ENCODE peak calls at places on chromosomes 12 and 14, in seven cellular contexts. T is HFF-Myc, B is dorsolateral prefrontal cortex, Q is fibroblast of pulmonary artery, Y is transverse colon, S is HCT116, O is fibroblast of lung. J is an unnamed sample.

GRCh38 chr14:24098229-24098926 is 4.3 kb downstream of the PCK2 start:
- DNase-seq in Y (no peak), S (no peak), Q (no peak), O (no peak), B (no peak), T (no peak), J (no peak)

GRCh38 chr12:48389409-48389808 is 38.7 kb upstream of the ZNF641 start:
- DNase-seq in S (no peak), Y (no peak), O (no peak), Q (no peak), B (no peak), T (no peak), J (no peak)

GRCh38 chr12:97173672-97174385 is 266.8 kb downstream of the NEDD1 start:
- DNase-seq in Y (no peak), S (no peak), T (no peak), B (no peak), O (no peak), Q (no peak), J (no peak)

GRCh38 chr12:128818065-128819022 is 5.4 kb downstream of the SLC15A4 start:
- DNase-seq in S (no peak), B (no peak), O (peak), Q (peak), Y (no peak), T (no peak), J (no peak)

GRCh38 chr14:74255281-74255680 is 16.0 kb downstream of the VSX2 start:
- DNase-seq in Q (no peak), B (no peak), S (no peak), T (no peak), Y (no peak), O (no peak), J (no peak)

GRCh38 chr14:69712637-69713088 is 54.3 kb upstream of the SRSF5 start:
- DNase-seq in B (no peak), Y (peak), O (no peak), T (no peak), Q (no peak), S (no peak), J (peak)

GRCh38 chr14:30125322-30125944 is 197.8 kb upstream of the PRKD1 start:
- DNase-seq in O (no peak), Q (no peak), S (no peak), B (no peak), Y (no peak), T (no peak), J (no peak)

GRCh38 chr12:27733052-27733656 is 22.5 kb downstream of the MRPS35 start:
- DNase-seq in S (no peak), O (peak), Y (peak), Q (peak), T (no peak), B (peak), J (no peak)

GRCh38 chr12:22687677-22688076 is 62.7 kb downstream of the ETNK1 start:
- DNase-seq in T (no peak), Y (no peak), B (no peak), Q (peak), O (peak), S (no peak), J (no peak)

GRCh38 chr14:34050606-34051005 is 99.7 kb upstream of the EGLN3 start:
- DNase-seq in B (no peak), Y (no peak), T (no peak), S (no peak), O (no peak), Q (no peak), J (no peak)

GRCh38 chr14:52265248-52265647 is 2.2 kb upstream of the PTGDR start:
- DNase-seq in S (no peak), O (no peak), B (no peak), Y (no peak), T (no peak), Q (no peak), J (no peak)

GRCh38 chr12:6538420-6539275 is 4.3 kb downstream of the GAPDH start:
- DNase-seq in Y (no peak), S (no peak), T (no peak), O (no peak), B (no peak), Q (no peak), J (no peak)

GRCh38 chr12:47739959-47740358 is 14.7 kb upstream of the ENDOU start:
- DNase-seq in T (no peak), S (no peak), B (no peak), Y (peak), O (no peak), Q (no peak), J (no peak)

GRCh38 chr12:72346331-72346944 is 74.3 kb downstream of the TRHDE start:
- DNase-seq in Q (peak), S (peak), O (peak), T (peak), Y (peak), B (peak), J (peak)

GRCh38 chr12:94725375-94726168 is 75.2 kb upstream of the TMCC3 start:
- DNase-seq in Q (peak), B (no peak), O (peak), Y (peak), T (peak), S (peak), J (no peak)

GRCh38 chr12:98464155-98464554 is 51.2 kb upstream of the TMPO start:
- DNase-seq in O (peak), T (no peak), Q (peak), B (peak), Y (no peak), S (no peak), J (no peak)

GRCh38 chr12:72271401-72271740 is 799 bp upstream of the TRHDE start:
- DNase-seq in Q (no peak), S (no peak), O (peak), T (no peak), Y (no peak), B (peak), J (peak)

GRCh38 chr12:56425188-56425587 is 24.0 kb downstream of the TIMELESS start:
- DNase-seq in O (no peak), T (no peak), Y (no peak), B (no peak), S (no peak), Q (no peak), J (no peak)

GRCh38 chr12:106247731-106248176 is at the start of gene CKAP4:
- DNase-seq in T (no peak), S (no peak), Y (peak), Q (peak), O (peak), B (no peak), J (peak)

GRCh38 chr12:57899010-57899662 is 42.2 kb upstream of the ATP23 start:
- DNase-seq in Q (peak), T (no peak), B (no peak), S (no peak), Y (peak), O (peak), J (no peak)

GRCh38 chr14:27056586-27056985 is 458.8 kb upstream of the NOVA1 start:
- DNase-seq in Q (no peak), B (no peak), O (no peak), T (no peak), Y (no peak), S (no peak), J (no peak)

GRCh38 chr12:130137141-130138018 is 24.9 kb upstream of the FZD10 start:
- DNase-seq in Q (no peak), S (no peak), Y (no peak), T (no peak), O (no peak), B (no peak), J (no peak)

GRCh38 chr12:93862424-93862823 is 185.2 kb downstream of the CRADD start:
- DNase-seq in O (no peak), B (no peak), S (no peak), Y (no peak), T (no peak), Q (no peak), J (no peak)

GRCh38 chr14:106442857-106443256 is 916.5 kb downstream of the TMEM121 start:
- DNase-seq in O (no peak), S (no peak), Y (no peak), Q (no peak), T (no peak), B (no peak), J (no peak)

GRCh38 chr12:25764892-25765291 is 193.6 kb upstream of the RASSF8 start:
- DNase-seq in B (no peak), Q (peak), O (no peak), Y (no peak), T (no peak), S (no peak), J (no peak)

GRCh38 chr12:30700216-30700900 is 4.7 kb upstream of the IPO8 start:
- DNase-seq in B (no peak), Q (peak), S (no peak), O (peak), Y (no peak), T (no peak), J (no peak)

GRCh38 chr12:89289720-89290119 is 62.6 kb downstream of the DUSP6 start:
- DNase-seq in S (no peak), Y (no peak), B (no peak), O (no peak), Q (no peak), T (no peak), J (no peak)

GRCh38 chr12:50213439-50213838 is 46.3 kb upstream of the CERS5 start:
- DNase-seq in S (no peak), O (no peak), B (no peak), Y (no peak), Q (no peak), T (no peak), J (no peak)

DNA sequence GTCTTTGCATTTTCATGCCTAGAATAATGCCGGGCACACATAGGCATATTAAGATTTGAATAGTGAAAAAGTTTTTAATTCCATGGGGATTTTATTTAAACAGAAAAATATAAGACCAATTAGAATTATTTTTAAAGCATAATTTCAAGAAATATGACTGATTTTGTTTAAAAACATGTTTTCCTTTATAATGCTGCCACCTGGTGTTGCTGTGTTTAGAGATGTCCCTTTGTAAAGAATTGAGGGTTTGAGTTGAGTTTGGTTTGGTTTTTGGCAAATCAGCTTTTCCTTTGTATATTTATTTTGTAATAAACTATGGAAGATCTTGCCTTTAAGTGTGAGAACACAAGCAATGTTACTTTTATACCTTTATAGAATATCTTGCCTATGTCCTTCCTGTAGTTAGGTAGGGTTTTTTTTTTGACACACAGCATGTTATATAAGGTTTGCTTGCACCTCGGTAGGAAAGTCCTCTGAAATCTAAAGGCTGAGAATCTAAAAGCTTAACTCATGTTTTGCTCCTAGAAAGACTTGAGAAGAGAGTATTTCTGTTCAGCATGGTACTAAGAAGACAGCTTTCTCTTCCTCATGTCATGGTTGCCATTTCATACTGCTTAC is 31.4 kb upstream of the SNAPC1 start:
- DNase-seq in Y (no peak), O (peak), T (no peak), S (no peak), Q (no peak), B (no peak), J (no peak)
- TF ChIP-seq CTCF in Y (peak), O (peak), T (peak), S (peak), Q (peak), B (peak), J (peak)

GRCh38 chr12:121205491-121205890 is 4.4 kb upstream of the P2RX4 start:
- DNase-seq in T (no peak), Y (no peak), B (no peak), Q (no peak), O (no peak), S (no peak), J (no peak)

GRCh38 chr12:121214171-121214777 is 4.3 kb downstream of the P2RX4 start:
- DNase-seq in Q (peak), S (no peak), B (no peak), O (peak), T (no peak), Y (no peak), J (no peak)

GRCh38 chr12:121209629-121210572 is at the start of gene P2RX4:
- DNase-seq in O (peak), S (peak), B (peak), Y (peak), Q (peak), T (no peak), J (peak)

GRCh38 chr12:121212875-121213274 is 2.9 kb downstream of the P2RX4 start:
- DNase-seq in S (no peak), Y (no peak), T (no peak), Q (no peak), O (no peak), B (no peak), J (no peak)

GRCh38 chr12:121209221-121209620 is 708 bp upstream of the P2RX4 start:
- DNase-seq in B (no peak), Y (no peak), T (no peak), S (no peak), O (no peak), Q (no peak), J (no peak)
- H3K4me3 ChIP-seq in B (peak), Y (no peak), T (peak), S (peak), O (no peak), Q (no peak), J (no peak)

DNA sequence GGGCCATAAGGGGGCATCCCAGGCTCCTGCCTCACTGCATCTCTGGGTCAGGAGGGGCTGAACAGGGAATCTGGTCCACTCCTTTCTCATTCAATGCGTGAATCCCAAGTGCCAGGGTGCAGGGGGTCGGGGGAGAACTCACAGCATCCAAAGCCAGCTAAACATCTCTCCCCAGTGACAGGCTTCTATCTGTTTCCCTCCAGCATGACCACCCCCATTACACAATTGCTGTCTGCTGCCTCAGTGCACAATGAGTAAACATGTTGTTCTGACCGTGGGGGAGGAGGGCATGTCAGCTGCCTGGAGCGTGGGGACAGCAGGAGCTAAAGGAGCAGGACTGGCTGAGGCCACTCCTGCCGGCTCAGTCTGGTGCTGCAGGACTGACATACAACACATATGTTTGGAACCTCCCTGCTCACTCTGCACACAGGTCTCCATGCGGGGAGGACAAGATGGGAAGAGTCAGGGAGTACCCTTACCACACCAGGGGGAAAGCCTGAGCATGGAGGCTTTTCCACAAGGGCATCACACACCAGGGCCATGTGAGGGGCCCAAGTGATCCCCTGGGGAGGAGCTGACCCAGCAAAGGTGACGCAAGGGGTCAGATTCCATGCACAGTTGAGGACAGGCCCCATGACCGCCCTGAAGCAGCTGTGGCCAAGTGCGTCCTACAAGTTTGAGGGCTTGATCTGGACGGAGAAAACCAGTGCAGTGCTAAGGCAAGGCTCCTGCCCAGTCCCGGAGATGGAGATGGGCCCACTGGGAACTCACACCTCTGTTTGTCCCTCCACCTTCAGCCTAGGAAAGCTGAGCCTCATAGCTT is 1.4 kb downstream of the TNS2 start:
- DNase-seq in Y (peak), B (peak), S (no peak), O (peak), Q (peak), T (no peak), J (peak)
- TF ChIP-seq CTCF in Y (peak), B (peak), S (no peak), O (no peak), Q (peak), T (no peak), J (no peak)

GRCh38 chr14:91398707-91399106 is 18.9 kb downstream of the CCDC88C start:
- DNase-seq in Q (no peak), T (no peak), Y (no peak), B (no peak), S (no peak), O (no peak), J (no peak)
- H3K4me3 ChIP-seq in Q (no peak), T (no peak), Y (no peak), B (no peak), S (no peak), O (no peak), J (no peak)

GRCh38 chr12:92145731-92146496 is at the start of gene BTG1:
- DNase-seq in O (peak), T (peak), Y (peak), B (peak), Q (peak), S (peak), J (peak)
- TF ChIP-seq CTCF in O (no peak), T (no peak), Y (no peak), B (peak), Q (no peak), S (no peak), J (no peak)

DNA sequence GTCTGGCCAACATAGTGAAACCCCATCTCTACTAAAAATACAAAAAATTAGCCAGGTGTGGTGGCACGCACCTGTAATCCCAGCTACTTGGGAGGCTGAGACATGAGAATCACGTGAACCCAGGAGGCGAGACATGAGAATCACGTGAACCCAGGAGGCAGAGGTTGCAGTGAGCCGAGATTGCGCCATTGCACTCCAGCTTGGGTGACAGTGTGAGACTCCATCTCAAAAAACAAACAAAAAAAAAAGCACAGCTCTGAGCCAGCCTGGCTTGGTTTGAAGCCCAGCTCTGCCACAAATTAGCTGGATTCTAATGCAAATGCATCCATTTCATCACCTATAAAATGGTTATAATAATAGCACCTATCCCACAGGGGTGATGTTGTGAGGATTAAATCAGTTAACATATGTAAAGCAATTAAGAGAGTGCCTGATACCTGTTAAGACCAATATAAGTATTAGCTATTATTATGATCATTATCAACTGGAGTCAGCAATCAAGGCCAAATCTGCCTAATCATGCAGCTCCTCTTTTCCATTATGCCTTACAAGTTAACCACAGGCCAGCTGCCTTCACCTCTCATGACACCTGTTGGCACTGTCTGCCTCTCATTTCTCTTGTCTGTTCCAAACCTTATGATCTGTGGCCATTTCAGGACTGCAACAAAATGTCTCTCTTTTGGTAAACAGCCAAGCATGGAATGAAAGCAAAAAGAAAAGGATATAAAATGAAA is 2.1 kb downstream of the GNPTAB start:
- DNase-seq in Y (no peak), S (no peak), Q (no peak), T (no peak), B (no peak), O (no peak), J (no peak)
- H3K4me3 ChIP-seq in Y (no peak), S (no peak), Q (no peak), T (no peak), B (peak), O (no peak), J (no peak)

GRCh38 chr14:88952901-88953300 is 128.4 kb downstream of the TTC8 start:
- DNase-seq in T (no peak), Q (no peak), O (no peak), B (peak), Y (no peak), S (no peak), J (no peak)
- TF ChIP-seq CTCF in T (no peak), Q (no peak), O (no peak), B (no peak), Y (no peak), S (no peak), J (no peak)

GRCh38 chr12:104024348-104024747 is 25.6 kb downstream of the GLT8D2 start:
- DNase-seq in O (no peak), Y (no peak), S (no peak), B (no peak), Q (no peak), T (no peak), J (no peak)
- H3K4me3 ChIP-seq in O (no peak), Y (no peak), S (no peak), B (no peak), Q (no peak), T (no peak), J (no peak)

J was measured in WERI-Rb-1.